ENCODE peak calls at places on chromosomes 6 and 20, in eight cellular contexts. C is cardiac muscle cell, I is HCT116, N is transverse colon, V is psoas muscle, Z is WERI-Rb-1, T is lower lobe of right lung, M is IMR-90. F is an unnamed sample.

GRCh38 chr6:70371454-70372105 is 41.7 kb upstream of the FAM135A start:
- DNase-seq in N (no peak), M (peak; percentile 87), I (peak; percentile 67), T (no peak), V (no peak), Z (no peak), C (peak; percentile 80), F (peak; percentile 87)

GRCh38 chr20:2796011-2796660 is 4.3 kb downstream of the CPXM1 start:
- DNase-seq in V (no peak), Z (no peak), T (no peak), I (no peak), C (no peak), M (no peak), N (no peak), F (no peak)

GRCh38 chr6:121548146-121548545 is 112.7 kb downstream of the GJA1 start:
- DNase-seq in M (no peak), C (peak; percentile 5), I (no peak), T (no peak), N (no peak), V (no peak), Z (no peak), F (peak; percentile 14)

GRCh38 chr6:119224095-119224701 is 125.4 kb downstream of the MAN1A1 start:
- DNase-seq in T (no peak), V (no peak), Z (no peak), I (no peak), C (no peak), N (no peak), M (no peak), F (no peak)

GRCh38 chr6:17859846-17860245 is 127.6 kb downstream of the KIF13A start:
- DNase-seq in M (no peak), C (no peak), T (no peak), N (no peak), V (no peak), I (no peak), Z (no peak), F (no peak)

GRCh38 chr6:37713529-37714119 is 15.9 kb upstream of the MDGA1 start:
- DNase-seq in N (no peak), V (no peak), T (no peak), M (peak; percentile 83), Z (peak; percentile 95), C (peak; percentile 83), I (no peak), F (peak; percentile 92)

GRCh38 chr20:15012551-15012950 is 675.1 kb upstream of the FLRT3 start:
- DNase-seq in N (no peak), V (no peak), M (no peak), T (no peak), Z (no peak), I (no peak), C (no peak), F (no peak)

GRCh38 chr6:152089992-152090391 is 282.5 kb downstream of the ESR1 start:
- DNase-seq in Z (no peak), N (no peak), M (peak; percentile 55), I (no peak), T (no peak), C (peak; percentile 62), V (peak; percentile 66), F (peak; percentile 77)

GRCh38 chr6:3202999-3203696 is 24.3 kb downstream of the TUBB2B start:
- DNase-seq in Z (no peak), C (peak; percentile 83), I (no peak), M (peak; percentile 81), V (no peak), N (no peak), T (no peak), F (no peak)

GRCh38 chr20:57310821-57311514 is 18.6 kb upstream of the SPO11 start:
- DNase-seq in Z (no peak), C (no peak), M (no peak), T (no peak), N (no peak), I (no peak), V (no peak), F (no peak)

GRCh38 chr6:125913864-125914351 is 42.7 kb upstream of the HINT3 start:
- DNase-seq in C (peak; percentile 90), N (peak; percentile 69), I (peak; percentile 82), T (no peak), Z (no peak), V (no peak), M (peak; percentile 100), F (peak; percentile 99)

GRCh38 chr6:75396005-75396800 is 97.4 kb downstream of the FILIP1 start:
- DNase-seq in M (no peak), T (no peak), I (no peak), V (no peak), Z (no peak), N (no peak), C (peak; percentile 30), F (no peak)

GRCh38 chr6:158408552-158409130 is 96.4 kb downstream of the TULP4 start:
- DNase-seq in N (no peak), T (no peak), I (no peak), C (peak; percentile 96), Z (no peak), V (peak; percentile 79), M (peak; percentile 76), F (peak; percentile 93)

GRCh38 chr6:27062755-27063154 is 184.7 kb upstream of the PRSS16 start:
- DNase-seq in T (no peak), V (no peak), C (no peak), Z (no peak), M (no peak), I (no peak), N (no peak), F (no peak)

GRCh38 chr20:4065405-4065841 is 50.1 kb upstream of the RNF24 start:
- DNase-seq in T (no peak), I (no peak), N (no peak), V (no peak), C (peak; percentile 95), Z (no peak), M (peak; percentile 86), F (peak; percentile 100)

GRCh38 chr6:17885079-17885478 is 102.4 kb downstream of the KIF13A start:
- DNase-seq in V (no peak), T (no peak), N (no peak), C (no peak), I (no peak), M (peak; percentile 19), Z (no peak), F (no peak)

GRCh38 chr6:74551896-74552295 is 654.0 kb downstream of the COL12A1 start:
- DNase-seq in N (no peak), V (no peak), M (peak; percentile 71), Z (no peak), I (no peak), T (no peak), C (peak; percentile 32), F (peak; percentile 21)

DNA sequence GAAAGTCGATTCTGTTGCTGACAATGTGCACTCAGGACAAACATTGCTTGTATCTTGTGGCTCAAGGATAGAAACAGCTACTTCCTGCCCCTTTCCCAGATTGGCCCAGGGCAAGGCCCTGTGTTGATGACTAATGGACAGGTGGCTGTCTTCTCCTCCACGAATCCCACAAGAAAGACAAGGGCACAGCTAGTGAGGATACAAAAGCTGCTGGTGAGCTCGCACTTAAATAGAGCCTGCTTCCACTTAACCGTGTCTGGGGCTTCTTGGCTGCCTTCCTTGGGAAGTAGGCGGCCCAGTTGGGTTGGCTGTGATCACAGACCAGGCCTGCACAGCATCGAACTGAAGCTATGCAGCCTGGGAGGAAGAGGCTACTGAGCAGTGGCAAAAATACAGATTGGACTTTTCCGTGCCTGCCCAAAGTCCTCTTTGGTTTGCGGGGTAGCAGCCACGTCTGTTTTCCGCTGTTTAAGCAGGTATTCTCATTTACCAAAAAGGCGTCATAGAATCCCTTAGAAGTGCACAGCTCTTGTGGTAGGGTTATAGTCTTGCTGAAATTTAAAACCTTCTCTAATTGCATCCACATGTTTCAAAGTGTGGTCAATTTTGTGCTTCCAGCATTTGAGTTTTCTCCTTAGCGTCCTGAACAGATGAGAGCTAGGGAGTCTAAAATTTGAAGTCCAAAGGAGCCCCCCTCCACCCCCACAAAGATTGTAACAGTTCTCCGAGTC is 23.1 kb upstream of the NAA20 start:
- DNase-seq in V (no peak), M (peak; percentile 76), T (no peak), C (peak; percentile 50), N (no peak), Z (no peak), I (peak; percentile 40), F (peak; percentile 81)
- H3K4me3 ChIP-seq in V (peak overlapping the region; percentile 17), M (no peak overlapping the region), T (no peak overlapping the region), C (no peak overlapping the region), N (no peak overlapping the region), Z (no peak overlapping the region), I (peak overlapping the region; percentile 49), F (peak overlapping the region; percentile 13)

DNA sequence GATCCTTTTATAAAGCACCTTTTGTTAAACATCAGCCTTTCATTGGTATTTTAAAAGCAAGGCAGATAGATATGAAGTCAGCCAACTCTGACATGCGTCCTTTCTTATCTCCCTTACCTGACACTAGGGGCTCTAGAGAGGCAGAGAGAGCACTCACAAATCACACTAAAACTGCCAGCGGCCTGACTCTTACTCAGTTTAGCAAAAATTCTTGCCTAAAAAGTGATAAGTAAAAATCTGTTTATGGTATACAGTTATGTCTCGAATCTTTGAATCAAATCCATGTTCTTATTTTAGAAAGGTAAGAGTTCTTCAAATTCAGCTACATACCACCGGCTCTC is 10.4 kb upstream of the TDRD6 start:
- DNase-seq in C (no peak), M (no peak), Z (no peak), I (no peak), T (no peak), V (no peak), N (no peak), F (no peak)
- TF ChIP-seq CTCF in C (no peak), M (peak; percentile 4), Z (peak; percentile 68), I (peak; percentile 63), T (no peak), V (no peak), N (no peak), F (peak; percentile 35)

DNA sequence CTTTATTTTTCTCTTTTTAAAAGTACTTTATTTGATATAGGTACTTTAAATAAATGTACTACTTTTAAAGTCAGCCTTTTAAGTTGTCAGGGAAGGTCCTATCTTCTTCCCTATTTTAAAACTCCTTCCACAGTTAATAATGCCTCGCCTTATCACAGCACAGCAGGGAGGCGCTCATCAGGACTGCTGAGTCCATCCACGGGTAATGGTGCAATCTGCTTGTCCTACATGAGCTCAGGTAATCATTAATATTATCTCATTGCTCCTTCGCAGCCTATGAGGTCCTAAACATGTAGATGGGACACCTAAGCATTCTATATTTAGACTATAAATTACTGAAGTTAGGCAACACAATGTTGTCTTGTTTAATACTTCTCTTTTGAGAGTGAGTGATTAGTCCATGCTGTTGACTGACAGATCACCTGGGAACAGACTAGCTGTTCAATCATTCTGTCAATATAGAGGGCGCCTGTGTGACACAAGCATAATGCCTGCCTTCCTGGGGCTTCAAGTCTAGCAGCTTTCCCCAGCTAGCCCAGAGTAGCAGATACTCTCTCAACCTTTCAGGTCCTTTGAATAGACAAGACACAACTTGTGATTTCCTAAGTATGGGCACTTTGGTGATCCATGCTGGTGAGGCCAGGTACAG is 91.0 kb downstream of the FYN start:
- DNase-seq in V (no peak), M (no peak), Z (no peak), C (no peak), T (no peak), N (no peak), I (no peak), F (no peak)
- H3K4me3 ChIP-seq in V (no peak overlapping the region), M (no peak overlapping the region), Z (no peak overlapping the region), C (no peak overlapping the region), T (no peak overlapping the region), N (no peak overlapping the region), I (no peak overlapping the region), F (no peak overlapping the region)

DNA sequence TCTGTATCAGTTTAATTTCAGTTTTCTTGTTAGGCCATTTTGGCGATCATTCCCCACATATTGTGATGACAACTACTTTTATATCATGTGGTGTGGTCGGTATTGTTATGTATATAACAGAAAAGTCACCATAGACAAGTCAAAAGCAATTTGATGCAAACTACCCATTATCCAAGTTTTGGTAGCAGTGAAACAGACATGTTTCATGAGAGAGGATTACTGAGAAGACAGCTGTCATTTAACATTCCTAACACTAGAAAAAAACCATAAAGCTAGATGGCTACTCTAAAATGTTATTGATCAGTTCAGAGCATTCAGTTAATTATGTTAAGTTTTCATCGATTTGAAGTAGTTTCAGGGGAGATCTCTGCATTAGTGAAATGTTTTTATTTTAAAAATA is 462.1 kb upstream of the SOX4 start:
- DNase-seq in M (no peak), V (no peak), N (no peak), T (no peak), C (no peak), Z (no peak), I (no peak), F (no peak)
- TF ChIP-seq CTCF in M (no peak), V (no peak), N (no peak), T (no peak), C (no peak), Z (no peak), I (no peak), F (no peak)

F was measured in fibroblast of mammary gland.